ENCODE peak calls at places on chromosomes 4 and X, in six cellular contexts. One of them, this sample, is unnamed.

GRCh38 chrX:98480606-98481005 is 1596.9 kb downstream of the RPA4 start:
- DNase-seq in hepatocyte: no peak
- DNase-seq in fibroblast of lung: no peak
- DNase-seq in heart left ventricle: no peak
- DNase-seq in A549: no peak
- DNase-seq in adrenal gland: no peak
- DNase-seq in this sample: no peak

GRCh38 chr4:188869581-188869980 is 730.3 kb downstream of the TRIML1 start:
- DNase-seq in adrenal gland: no peak
- DNase-seq in heart left ventricle: no peak
- DNase-seq in fibroblast of lung: no peak
- DNase-seq in A549: no peak
- DNase-seq in hepatocyte: no peak
- DNase-seq in this sample: peak; percentile 64

GRCh38 chr4:185780472-185780871 is 31.5 kb downstream of the SORBS2 start:
- DNase-seq in A549: no peak
- DNase-seq in fibroblast of lung: no peak
- DNase-seq in hepatocyte: no peak
- DNase-seq in heart left ventricle: no peak
- DNase-seq in adrenal gland: no peak
- DNase-seq in this sample: no peak

GRCh38 chrX:77003956-77004355 is 443.2 kb upstream of the FGF16 start:
- DNase-seq in A549: no peak
- DNase-seq in hepatocyte: peak; percentile 5
- DNase-seq in heart left ventricle: no peak
- DNase-seq in fibroblast of lung: peak; percentile 83
- DNase-seq in adrenal gland: no peak
- DNase-seq in this sample: no peak

GRCh38 chrX:19805054-19805690 is 82.2 kb downstream of the SH3KBP1 start:
- DNase-seq in fibroblast of lung: no peak
- DNase-seq in heart left ventricle: no peak
- DNase-seq in adrenal gland: no peak
- DNase-seq in A549: no peak
- DNase-seq in hepatocyte: no peak
- DNase-seq in this sample: no peak

GRCh38 chr4:105544517-105544916 is 7.9 kb upstream of the ARHGEF38 start:
- DNase-seq in fibroblast of lung: no peak
- DNase-seq in A549: no peak
- DNase-seq in adrenal gland: no peak
- DNase-seq in heart left ventricle: no peak
- DNase-seq in hepatocyte: no peak
- DNase-seq in this sample: no peak

GRCh38 chr4:146165840-146166239 is 9.7 kb upstream of the LSM6 start:
- DNase-seq in heart left ventricle: no peak
- DNase-seq in adrenal gland: no peak
- DNase-seq in hepatocyte: no peak
- DNase-seq in A549: peak; percentile 3
- DNase-seq in fibroblast of lung: peak; percentile 89
- DNase-seq in this sample: peak; percentile 61

GRCh38 chrX:150308041-150308440 is 55.1 kb upstream of the MAMLD1 start:
- DNase-seq in A549: no peak
- DNase-seq in heart left ventricle: no peak
- DNase-seq in hepatocyte: no peak
- DNase-seq in fibroblast of lung: no peak
- DNase-seq in adrenal gland: no peak
- DNase-seq in this sample: no peak

GRCh38 chr4:138602664-138603063 is 360.5 kb upstream of the SLC7A11 start:
- DNase-seq in fibroblast of lung: peak; percentile 94
- DNase-seq in heart left ventricle: no peak
- DNase-seq in A549: no peak
- DNase-seq in adrenal gland: no peak
- DNase-seq in hepatocyte: no peak
- DNase-seq in this sample: no peak

GRCh38 chr4:80788798-80789197 is 241.7 kb upstream of the BMP3 start:
- DNase-seq in fibroblast of lung: peak; percentile 24
- DNase-seq in adrenal gland: no peak
- DNase-seq in hepatocyte: peak; percentile 8
- DNase-seq in A549: no peak
- DNase-seq in heart left ventricle: no peak
- DNase-seq in this sample: no peak

GRCh38 chr4:2285665-2286381 is 23.9 kb upstream of the MXD4 start:
- DNase-seq in heart left ventricle: peak; percentile 51
- DNase-seq in hepatocyte: no peak
- DNase-seq in A549: no peak
- DNase-seq in adrenal gland: no peak
- DNase-seq in fibroblast of lung: no peak
- DNase-seq in this sample: no peak

GRCh38 chr4:38150766-38151165 is 190.6 kb downstream of the PTTG2 start:
- DNase-seq in heart left ventricle: no peak
- DNase-seq in hepatocyte: no peak
- DNase-seq in adrenal gland: no peak
- DNase-seq in fibroblast of lung: peak; percentile 90
- DNase-seq in A549: no peak
- DNase-seq in this sample: peak; percentile 87

GRCh38 chrX:129750971-129751370 is 12.2 kb downstream of the XPNPEP2 start:
- DNase-seq in A549: no peak
- DNase-seq in hepatocyte: no peak
- DNase-seq in fibroblast of lung: no peak
- DNase-seq in heart left ventricle: no peak
- DNase-seq in adrenal gland: no peak
- DNase-seq in this sample: no peak

GRCh38 chrX:129755779-129756650 is 17.2 kb downstream of the XPNPEP2 start:
- DNase-seq in adrenal gland: no peak
- DNase-seq in heart left ventricle: no peak
- DNase-seq in A549: no peak
- DNase-seq in hepatocyte: no peak
- DNase-seq in fibroblast of lung: no peak
- DNase-seq in this sample: no peak

GRCh38 chrX:129759576-129760061 is 20.1 kb upstream of the SASH3 start:
- DNase-seq in fibroblast of lung: peak; percentile 93
- DNase-seq in hepatocyte: no peak
- DNase-seq in A549: peak; percentile 9
- DNase-seq in heart left ventricle: no peak
- DNase-seq in adrenal gland: no peak
- DNase-seq in this sample: peak; percentile 57

GRCh38 chrX:129749069-129749468 is 10.3 kb downstream of the XPNPEP2 start:
- DNase-seq in heart left ventricle: no peak
- DNase-seq in A549: no peak
- DNase-seq in fibroblast of lung: no peak
- DNase-seq in hepatocyte: no peak
- DNase-seq in adrenal gland: no peak
- DNase-seq in this sample: no peak

DNA sequence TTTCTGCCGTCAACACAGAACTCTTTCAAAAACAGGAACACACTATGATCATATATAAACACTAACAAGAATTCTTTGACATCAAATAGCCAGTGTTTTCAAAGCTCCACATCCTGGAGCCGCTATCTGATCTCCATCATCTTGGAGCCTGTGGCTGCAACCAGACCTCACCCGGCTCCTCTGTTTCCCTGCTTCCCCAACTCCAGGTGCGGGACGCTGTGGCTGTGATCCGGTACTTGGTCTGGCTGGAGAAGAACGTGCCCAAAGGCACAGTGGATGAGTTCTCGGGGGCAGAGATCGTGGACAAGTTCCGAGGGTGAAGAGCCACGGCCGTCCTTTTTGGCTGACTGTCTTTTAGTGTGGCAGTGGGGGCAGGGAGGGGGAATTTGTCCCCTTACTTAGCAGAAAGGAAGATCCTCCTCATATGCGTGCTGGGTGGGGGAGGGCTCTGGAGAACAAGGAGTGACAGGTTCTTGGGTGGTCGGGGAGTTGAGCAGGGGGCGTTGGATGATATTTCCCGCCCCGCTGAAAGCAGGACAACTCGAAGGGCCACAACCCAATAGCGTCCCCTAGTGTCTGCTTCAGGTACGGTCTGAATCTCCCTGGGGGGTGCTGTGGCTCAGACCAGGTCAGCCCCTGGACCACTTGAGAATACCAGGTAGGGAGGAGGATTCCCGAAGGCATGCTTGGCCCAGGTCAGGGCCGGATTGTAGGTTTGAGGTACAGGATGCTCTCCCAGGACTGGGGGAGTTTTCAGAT is 15.7 kb downstream of the XPNPEP2 start:
- DNase-seq in fibroblast of lung: no peak
- DNase-seq in adrenal gland: no peak
- DNase-seq in A549: no peak
- DNase-seq in heart left ventricle: no peak
- DNase-seq in hepatocyte: no peak
- DNase-seq in this sample: no peak
- TF ChIP-seq CTCF in fibroblast of lung: no peak
- TF ChIP-seq CTCF in adrenal gland: peak; percentile 23
- TF ChIP-seq CTCF in A549: no peak
- TF ChIP-seq CTCF in heart left ventricle: no peak
- TF ChIP-seq CTCF in hepatocyte: no peak
- TF ChIP-seq CTCF in this sample: peak; percentile 58

GRCh38 chr4:115396034-115396433 is 282.6 kb upstream of the NDST4 start:
- DNase-seq in hepatocyte: no peak
- DNase-seq in adrenal gland: no peak
- DNase-seq in A549: no peak
- DNase-seq in heart left ventricle: peak; percentile 44
- DNase-seq in fibroblast of lung: no peak
- DNase-seq in this sample: no peak
- H3K27ac ChIP-seq in hepatocyte: no peak overlapping the region
- H3K27ac ChIP-seq in adrenal gland: no peak overlapping the region
- H3K27ac ChIP-seq in A549: no peak overlapping the region
- H3K27ac ChIP-seq in heart left ventricle: no peak overlapping the region
- H3K27ac ChIP-seq in fibroblast of lung: no peak overlapping the region
- H3K27ac ChIP-seq in this sample: no peak overlapping the region

GRCh38 chr4:125085-125820 is 952 bp downstream of the ZNF718 start:
- DNase-seq in heart left ventricle: peak; percentile 64
- DNase-seq in adrenal gland: peak; percentile 40
- DNase-seq in A549: peak; percentile 38
- DNase-seq in hepatocyte: peak; percentile 79
- DNase-seq in fibroblast of lung: peak; percentile 52
- DNase-seq in this sample: peak; percentile 39
- H3K4me3 ChIP-seq in heart left ventricle: peak overlapping the region; percentile 93
- H3K4me3 ChIP-seq in adrenal gland: peak overlapping the region; percentile 59
- H3K4me3 ChIP-seq in A549: peak overlapping the region; percentile 69
- H3K4me3 ChIP-seq in hepatocyte: peak overlapping the region; percentile 95
- H3K4me3 ChIP-seq in fibroblast of lung: peak overlapping the region; percentile 69
- H3K4me3 ChIP-seq in this sample: peak overlapping the region; percentile 87

GRCh38 chr4:184506527-184507121 is 32.3 kb upstream of the IRF2 start:
- DNase-seq in A549: peak; percentile 14
- DNase-seq in heart left ventricle: no peak
- DNase-seq in hepatocyte: no peak
- DNase-seq in fibroblast of lung: no peak
- DNase-seq in adrenal gland: no peak
- DNase-seq in this sample: no peak
- TF ChIP-seq CTCF in A549: no peak
- TF ChIP-seq CTCF in heart left ventricle: peak; percentile 12
- TF ChIP-seq CTCF in hepatocyte: no peak
- TF ChIP-seq CTCF in fibroblast of lung: peak; percentile 9
- TF ChIP-seq CTCF in adrenal gland: peak; percentile 23
- TF ChIP-seq CTCF in this sample: peak; percentile 43

GRCh38 chr4:88230953-88231835 is 53.2 kb downstream of the PPM1K start:
- DNase-seq in fibroblast of lung: no peak
- DNase-seq in hepatocyte: no peak
- DNase-seq in A549: no peak
- DNase-seq in adrenal gland: no peak
- DNase-seq in heart left ventricle: no peak
- DNase-seq in this sample: peak; percentile 10
- H3K27ac ChIP-seq in fibroblast of lung: peak overlapping the region; percentile 46
- H3K27ac ChIP-seq in hepatocyte: peak overlapping the region; percentile 90
- H3K27ac ChIP-seq in A549: no peak overlapping the region
- H3K27ac ChIP-seq in adrenal gland: peak overlapping the region; percentile 71
- H3K27ac ChIP-seq in heart left ventricle: peak overlapping the region; percentile 69
- H3K27ac ChIP-seq in this sample: peak overlapping the region; percentile 48

GRCh38 chr4:109976189-109976588 is 63.5 kb downstream of the EGF start:
- DNase-seq in heart left ventricle: no peak
- DNase-seq in A549: no peak
- DNase-seq in hepatocyte: no peak
- DNase-seq in adrenal gland: no peak
- DNase-seq in fibroblast of lung: no peak
- DNase-seq in this sample: no peak

GRCh38 chr4:109973529-109973905 is 60.8 kb downstream of the EGF start:
- DNase-seq in A549: no peak
- DNase-seq in hepatocyte: no peak
- DNase-seq in heart left ventricle: no peak
- DNase-seq in adrenal gland: no peak
- DNase-seq in fibroblast of lung: no peak
- DNase-seq in this sample: no peak

GRCh38 chr4:109969087-109969486 is 56.4 kb downstream of the EGF start:
- DNase-seq in fibroblast of lung: no peak
- DNase-seq in adrenal gland: no peak
- DNase-seq in heart left ventricle: no peak
- DNase-seq in hepatocyte: no peak
- DNase-seq in A549: no peak
- DNase-seq in this sample: no peak

GRCh38 chr4:109969909-109970308 is 57.2 kb downstream of the EGF start:
- DNase-seq in hepatocyte: no peak
- DNase-seq in adrenal gland: no peak
- DNase-seq in A549: no peak
- DNase-seq in fibroblast of lung: no peak
- DNase-seq in heart left ventricle: no peak
- DNase-seq in this sample: no peak

DNA sequence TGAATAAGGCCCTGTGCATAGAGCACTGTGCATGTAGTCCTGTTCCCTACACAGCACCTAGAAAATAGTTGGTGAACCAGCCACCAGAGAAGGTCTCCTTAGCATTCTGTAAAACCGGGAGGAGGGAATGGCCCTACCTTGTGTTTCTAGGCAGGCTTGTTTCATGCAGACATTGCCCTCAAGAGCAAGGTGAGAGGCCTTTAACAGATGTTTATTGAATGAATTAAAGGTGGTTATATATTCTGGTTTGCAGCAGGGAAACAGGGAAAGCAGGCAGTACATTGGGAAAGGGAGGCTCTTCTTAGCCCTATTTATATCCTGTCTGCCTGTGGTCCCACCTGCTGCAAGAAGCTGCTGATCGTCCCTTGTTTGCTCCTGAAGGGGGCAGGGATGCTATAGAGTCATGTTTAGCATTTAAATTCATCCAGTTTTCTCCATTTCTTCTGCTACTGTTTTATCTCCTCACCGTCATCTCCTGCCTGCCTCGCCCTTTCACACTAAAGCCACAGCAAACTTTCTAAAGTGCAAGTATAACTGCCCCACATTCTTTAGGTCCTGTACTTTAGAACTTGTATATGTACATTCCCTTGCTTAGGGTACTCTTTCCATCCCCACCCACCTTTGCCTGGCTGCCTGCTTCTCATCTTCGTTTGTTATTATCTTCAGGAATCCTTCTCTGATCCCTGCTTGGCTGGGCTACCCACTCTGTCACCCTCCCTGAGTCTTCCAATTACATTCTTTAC is 60.3 kb downstream of the EGF start:
- DNase-seq in A549: no peak
- DNase-seq in heart left ventricle: no peak
- DNase-seq in fibroblast of lung: no peak
- DNase-seq in adrenal gland: no peak
- DNase-seq in hepatocyte: peak; percentile 23
- DNase-seq in this sample: no peak
- H3K4me3 ChIP-seq in A549: no peak overlapping the region
- H3K4me3 ChIP-seq in heart left ventricle: no peak overlapping the region
- H3K4me3 ChIP-seq in fibroblast of lung: no peak overlapping the region
- H3K4me3 ChIP-seq in adrenal gland: no peak overlapping the region
- H3K4me3 ChIP-seq in hepatocyte: no peak overlapping the region
- H3K4me3 ChIP-seq in this sample: no peak overlapping the region

DNA sequence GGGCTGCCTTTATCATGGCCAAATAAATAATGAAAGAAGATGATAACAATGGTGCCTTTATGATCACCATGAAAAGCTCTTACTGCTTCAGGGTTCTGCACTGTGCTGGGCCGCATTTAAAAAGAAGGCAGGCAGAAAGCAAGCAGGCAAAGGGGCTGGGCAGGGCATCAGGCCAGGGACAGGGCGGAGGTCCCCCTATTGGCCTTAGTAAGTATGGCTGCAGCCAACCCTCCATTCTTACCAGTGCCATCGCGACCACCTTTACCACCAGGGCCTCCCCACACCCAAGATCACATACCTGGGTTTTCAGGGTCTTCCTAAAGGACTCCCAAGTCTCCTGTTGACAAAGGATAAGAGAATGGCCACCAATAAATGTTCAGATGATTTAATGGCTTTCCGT is 38.9 kb downstream of the CNGA2 start:
- DNase-seq in adrenal gland: no peak
- DNase-seq in A549: no peak
- DNase-seq in hepatocyte: no peak
- DNase-seq in heart left ventricle: no peak
- DNase-seq in fibroblast of lung: no peak
- DNase-seq in this sample: no peak
- TF ChIP-seq CTCF in adrenal gland: no peak
- TF ChIP-seq CTCF in A549: no peak
- TF ChIP-seq CTCF in hepatocyte: no peak
- TF ChIP-seq CTCF in heart left ventricle: no peak
- TF ChIP-seq CTCF in fibroblast of lung: no peak
- TF ChIP-seq CTCF in this sample: no peak